ENCODE peak calls at places on chromosomes 11 and 22, in eight cellular contexts. One of them, this sample, is unnamed.

GRCh38 chr22:28141614-28142013 is 222.6 kb upstream of the PITPNB start:
- DNase-seq in kidney epithelial cell: peak
- DNase-seq in AG10803: peak
- DNase-seq in neural progenitor cell: no peak
- DNase-seq in sigmoid colon: no peak
- DNase-seq in IMR-90: peak
- DNase-seq in cardiac fibroblast: peak
- DNase-seq in HL-60: no peak
- DNase-seq in this sample: no peak

GRCh38 chr22:44493206-44493605 is 4.8 kb downstream of the RTL6 start:
- DNase-seq in IMR-90: no peak
- DNase-seq in HL-60: no peak
- DNase-seq in kidney epithelial cell: no peak
- DNase-seq in sigmoid colon: no peak
- DNase-seq in AG10803: no peak
- DNase-seq in neural progenitor cell: no peak
- DNase-seq in cardiac fibroblast: no peak
- DNase-seq in this sample: no peak

GRCh38 chr22:31102441-31103081 is 4.8 kb downstream of the SELENOM start:
- DNase-seq in kidney epithelial cell: no peak
- DNase-seq in IMR-90: peak
- DNase-seq in AG10803: peak
- DNase-seq in HL-60: no peak
- DNase-seq in sigmoid colon: peak
- DNase-seq in neural progenitor cell: no peak
- DNase-seq in cardiac fibroblast: peak
- DNase-seq in this sample: no peak

GRCh38 chr11:47992959-47993820 is 12.8 kb downstream of the PTPRJ start:
- DNase-seq in sigmoid colon: no peak
- DNase-seq in cardiac fibroblast: peak
- DNase-seq in IMR-90: peak
- DNase-seq in kidney epithelial cell: peak
- DNase-seq in neural progenitor cell: no peak
- DNase-seq in AG10803: peak
- DNase-seq in HL-60: no peak
- DNase-seq in this sample: no peak

GRCh38 chr11:20259506-20259905 is 99.2 kb upstream of the DBX1 start:
- DNase-seq in cardiac fibroblast: no peak
- DNase-seq in AG10803: no peak
- DNase-seq in kidney epithelial cell: no peak
- DNase-seq in HL-60: no peak
- DNase-seq in IMR-90: no peak
- DNase-seq in sigmoid colon: no peak
- DNase-seq in neural progenitor cell: no peak
- DNase-seq in this sample: no peak

GRCh38 chr22:44441401-44442185 is 56.4 kb downstream of the RTL6 start:
- DNase-seq in cardiac fibroblast: no peak
- DNase-seq in HL-60: no peak
- DNase-seq in kidney epithelial cell: no peak
- DNase-seq in AG10803: no peak
- DNase-seq in IMR-90: no peak
- DNase-seq in neural progenitor cell: no peak
- DNase-seq in sigmoid colon: peak
- DNase-seq in this sample: no peak

GRCh38 chr11:77191823-77192495 is 63.9 kb downstream of the MYO7A start:
- DNase-seq in IMR-90: peak
- DNase-seq in kidney epithelial cell: peak
- DNase-seq in HL-60: no peak
- DNase-seq in AG10803: peak
- DNase-seq in sigmoid colon: no peak
- DNase-seq in neural progenitor cell: peak
- DNase-seq in cardiac fibroblast: peak
- DNase-seq in this sample: peak

GRCh38 chr11:19279455-19279854 is 38.7 kb upstream of the E2F8 start:
- DNase-seq in kidney epithelial cell: no peak
- DNase-seq in cardiac fibroblast: no peak
- DNase-seq in IMR-90: no peak
- DNase-seq in neural progenitor cell: no peak
- DNase-seq in AG10803: no peak
- DNase-seq in sigmoid colon: no peak
- DNase-seq in HL-60: no peak
- DNase-seq in this sample: no peak

GRCh38 chr22:40345271-40345670 is 1.0 kb upstream of the ADSL start:
- DNase-seq in kidney epithelial cell: no peak
- DNase-seq in sigmoid colon: no peak
- DNase-seq in AG10803: peak
- DNase-seq in HL-60: no peak
- DNase-seq in cardiac fibroblast: peak
- DNase-seq in neural progenitor cell: no peak
- DNase-seq in IMR-90: peak
- DNase-seq in this sample: no peak

GRCh38 chr11:119173453-119173852 is 4.9 kb downstream of the NLRX1 start:
- DNase-seq in sigmoid colon: no peak
- DNase-seq in kidney epithelial cell: no peak
- DNase-seq in AG10803: no peak
- DNase-seq in HL-60: no peak
- DNase-seq in IMR-90: no peak
- DNase-seq in cardiac fibroblast: no peak
- DNase-seq in neural progenitor cell: no peak
- DNase-seq in this sample: no peak

GRCh38 chr22:19923914-19924513 is 17.6 kb upstream of the COMT start:
- DNase-seq in AG10803: no peak
- DNase-seq in neural progenitor cell: no peak
- DNase-seq in kidney epithelial cell: no peak
- DNase-seq in sigmoid colon: no peak
- DNase-seq in HL-60: no peak
- DNase-seq in IMR-90: no peak
- DNase-seq in cardiac fibroblast: no peak
- DNase-seq in this sample: no peak

GRCh38 chr11:30595929-30596328 is 9.8 kb upstream of the MPPED2 start:
- DNase-seq in AG10803: no peak
- DNase-seq in neural progenitor cell: peak
- DNase-seq in IMR-90: no peak
- DNase-seq in cardiac fibroblast: no peak
- DNase-seq in kidney epithelial cell: no peak
- DNase-seq in sigmoid colon: no peak
- DNase-seq in HL-60: no peak
- DNase-seq in this sample: no peak

GRCh38 chr11:61152816-61153592 is 8.2 kb downstream of the VPS37C start:
- DNase-seq in cardiac fibroblast: peak
- DNase-seq in AG10803: peak
- DNase-seq in IMR-90: peak
- DNase-seq in kidney epithelial cell: peak
- DNase-seq in HL-60: no peak
- DNase-seq in sigmoid colon: peak
- DNase-seq in neural progenitor cell: no peak
- DNase-seq in this sample: no peak

GRCh38 chr11:100918551-100919500 is 210.8 kb downstream of the PGR start:
- DNase-seq in neural progenitor cell: peak
- DNase-seq in HL-60: no peak
- DNase-seq in IMR-90: peak
- DNase-seq in cardiac fibroblast: peak
- DNase-seq in AG10803: no peak
- DNase-seq in kidney epithelial cell: no peak
- DNase-seq in sigmoid colon: no peak
- DNase-seq in this sample: no peak

GRCh38 chr11:63680842-63681207 is 475 bp upstream of the RTN3 start:
- DNase-seq in sigmoid colon: no peak
- DNase-seq in neural progenitor cell: no peak
- DNase-seq in IMR-90: no peak
- DNase-seq in kidney epithelial cell: no peak
- DNase-seq in HL-60: no peak
- DNase-seq in AG10803: no peak
- DNase-seq in cardiac fibroblast: no peak
- DNase-seq in this sample: no peak

GRCh38 chr11:1305558-1306056 is 3.8 kb downstream of the TOLLIP start:
- DNase-seq in kidney epithelial cell: no peak
- DNase-seq in sigmoid colon: no peak
- DNase-seq in IMR-90: no peak
- DNase-seq in cardiac fibroblast: no peak
- DNase-seq in AG10803: no peak
- DNase-seq in HL-60: no peak
- DNase-seq in neural progenitor cell: no peak
- DNase-seq in this sample: no peak

GRCh38 chr11:44456544-44457270 is 108.8 kb upstream of the CD82 start:
- DNase-seq in AG10803: no peak
- DNase-seq in cardiac fibroblast: no peak
- DNase-seq in neural progenitor cell: peak
- DNase-seq in kidney epithelial cell: no peak
- DNase-seq in HL-60: no peak
- DNase-seq in IMR-90: no peak
- DNase-seq in sigmoid colon: no peak
- DNase-seq in this sample: no peak
- TF ChIP-seq CTCF in AG10803: peak
- TF ChIP-seq CTCF in cardiac fibroblast: no peak
- TF ChIP-seq CTCF in neural progenitor cell: peak
- TF ChIP-seq CTCF in kidney epithelial cell: peak
- TF ChIP-seq CTCF in HL-60: no peak
- TF ChIP-seq CTCF in IMR-90: peak
- TF ChIP-seq CTCF in sigmoid colon: no peak
- TF ChIP-seq CTCF in this sample: no peak

DNA sequence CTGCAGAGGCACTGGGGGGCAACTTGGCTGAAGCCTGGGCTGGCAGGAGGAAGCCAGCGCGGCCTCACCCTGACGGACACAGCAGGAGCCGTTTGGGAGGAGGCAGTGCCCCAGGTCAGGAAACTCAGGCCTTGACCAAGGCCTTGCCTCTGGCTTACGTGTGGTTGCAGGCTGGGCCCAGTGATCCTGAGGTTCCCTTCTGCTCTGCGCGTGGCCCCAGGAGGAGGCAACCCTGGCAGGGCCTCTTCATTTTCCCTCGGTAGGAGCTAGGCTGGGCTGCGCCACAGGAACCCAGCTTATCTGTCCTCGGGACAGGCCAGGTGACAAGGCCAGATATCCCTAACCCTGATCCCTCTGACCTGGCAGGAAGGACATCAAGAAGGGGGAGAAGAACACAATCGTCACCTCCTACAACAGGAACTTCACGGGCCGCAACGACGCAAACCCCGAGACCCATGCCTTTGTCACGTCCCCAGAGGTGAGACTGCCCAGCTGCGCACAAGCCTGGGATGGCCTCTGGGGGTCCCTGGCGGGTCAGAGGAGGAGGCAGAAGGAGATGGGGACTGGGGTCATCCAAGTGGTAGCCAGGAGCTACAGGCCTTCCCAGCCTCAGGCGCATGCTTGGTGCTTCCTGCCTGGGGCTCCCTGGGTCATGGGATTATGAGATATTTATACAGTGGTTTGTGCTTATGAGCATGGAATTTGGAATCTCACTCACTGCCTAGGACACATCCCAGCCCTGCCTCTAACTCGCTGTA is 20.6 kb downstream of the POLR3H start:
- DNase-seq in HL-60: no peak
- DNase-seq in kidney epithelial cell: no peak
- DNase-seq in cardiac fibroblast: peak
- DNase-seq in IMR-90: peak
- DNase-seq in sigmoid colon: no peak
- DNase-seq in neural progenitor cell: no peak
- DNase-seq in AG10803: peak
- DNase-seq in this sample: no peak
- TF ChIP-seq CTCF in HL-60: no peak
- TF ChIP-seq CTCF in kidney epithelial cell: no peak
- TF ChIP-seq CTCF in cardiac fibroblast: no peak
- TF ChIP-seq CTCF in IMR-90: no peak
- TF ChIP-seq CTCF in sigmoid colon: no peak
- TF ChIP-seq CTCF in neural progenitor cell: no peak
- TF ChIP-seq CTCF in AG10803: no peak
- TF ChIP-seq CTCF in this sample: no peak

GRCh38 chr22:23219787-23220484 is 39.6 kb downstream of the BCR start:
- DNase-seq in HL-60: peak
- DNase-seq in AG10803: peak
- DNase-seq in IMR-90: peak
- DNase-seq in cardiac fibroblast: peak
- DNase-seq in sigmoid colon: no peak
- DNase-seq in neural progenitor cell: no peak
- DNase-seq in kidney epithelial cell: peak
- DNase-seq in this sample: no peak

GRCh38 chr22:23218053-23218866 is 38.0 kb downstream of the BCR start:
- DNase-seq in sigmoid colon: no peak
- DNase-seq in HL-60: no peak
- DNase-seq in neural progenitor cell: no peak
- DNase-seq in cardiac fibroblast: no peak
- DNase-seq in kidney epithelial cell: no peak
- DNase-seq in AG10803: no peak
- DNase-seq in IMR-90: no peak
- DNase-seq in this sample: no peak

GRCh38 chr22:23217171-23218052 is 37.1 kb downstream of the BCR start:
- DNase-seq in HL-60: no peak
- DNase-seq in sigmoid colon: no peak
- DNase-seq in kidney epithelial cell: no peak
- DNase-seq in IMR-90: no peak
- DNase-seq in neural progenitor cell: no peak
- DNase-seq in AG10803: no peak
- DNase-seq in cardiac fibroblast: no peak
- DNase-seq in this sample: no peak

GRCh38 chr22:23219317-23219716 is 39.0 kb downstream of the BCR start:
- DNase-seq in cardiac fibroblast: no peak
- DNase-seq in neural progenitor cell: no peak
- DNase-seq in IMR-90: no peak
- DNase-seq in kidney epithelial cell: no peak
- DNase-seq in sigmoid colon: no peak
- DNase-seq in AG10803: no peak
- DNase-seq in HL-60: no peak
- DNase-seq in this sample: no peak

DNA sequence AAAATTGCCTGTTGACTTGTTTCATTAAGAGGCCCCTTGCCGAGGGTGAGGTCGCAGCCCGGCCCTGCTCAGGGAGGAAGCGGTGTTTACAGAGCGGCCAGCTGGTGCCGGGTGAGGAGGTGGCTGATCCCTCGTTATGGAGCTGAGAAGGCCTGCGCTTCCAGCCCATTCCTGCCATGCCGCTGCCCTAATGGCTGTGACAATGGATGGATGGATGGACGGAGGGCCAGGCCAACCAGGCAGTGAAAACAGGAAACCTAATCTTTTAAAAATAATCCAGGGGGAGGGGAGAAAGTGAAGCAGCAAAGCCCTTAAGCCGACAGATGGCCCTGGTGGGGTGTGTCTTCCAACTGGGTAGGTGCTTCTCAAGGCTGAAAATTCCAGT is 38.5 kb downstream of the BCR start:
- DNase-seq in neural progenitor cell: peak
- DNase-seq in sigmoid colon: no peak
- DNase-seq in HL-60: no peak
- DNase-seq in cardiac fibroblast: peak
- DNase-seq in AG10803: peak
- DNase-seq in IMR-90: peak
- DNase-seq in kidney epithelial cell: peak
- DNase-seq in this sample: peak
- TF ChIP-seq CTCF in neural progenitor cell: no peak
- TF ChIP-seq CTCF in sigmoid colon: no peak
- TF ChIP-seq CTCF in HL-60: no peak
- TF ChIP-seq CTCF in cardiac fibroblast: no peak
- TF ChIP-seq CTCF in AG10803: no peak
- TF ChIP-seq CTCF in IMR-90: no peak
- TF ChIP-seq CTCF in kidney epithelial cell: no peak
- TF ChIP-seq CTCF in this sample: no peak

DNA sequence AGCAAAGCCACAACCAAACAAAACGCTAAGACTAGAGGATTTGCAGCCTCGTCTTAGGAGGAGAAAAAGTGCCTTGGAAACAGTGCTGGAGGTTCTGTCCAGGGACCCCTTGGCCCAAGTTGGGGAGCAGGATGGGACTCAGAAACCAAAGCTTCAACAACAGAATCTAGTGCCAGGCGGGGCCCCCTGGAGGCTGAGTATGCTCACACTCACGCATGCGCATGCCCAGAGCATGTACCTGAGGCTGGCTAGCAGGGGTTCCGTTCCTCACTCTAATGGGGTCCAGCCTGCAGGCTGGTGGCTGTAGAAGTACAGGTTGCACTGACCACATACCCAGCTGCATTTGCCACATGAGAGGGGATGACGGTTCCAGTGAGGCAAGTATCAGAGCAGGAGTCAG is 568.6 kb upstream of the CADM1 start:
- DNase-seq in kidney epithelial cell: no peak
- DNase-seq in neural progenitor cell: peak
- DNase-seq in sigmoid colon: no peak
- DNase-seq in IMR-90: no peak
- DNase-seq in AG10803: no peak
- DNase-seq in HL-60: no peak
- DNase-seq in cardiac fibroblast: no peak
- DNase-seq in this sample: peak
- TF ChIP-seq CTCF in kidney epithelial cell: no peak
- TF ChIP-seq CTCF in neural progenitor cell: peak
- TF ChIP-seq CTCF in sigmoid colon: no peak
- TF ChIP-seq CTCF in IMR-90: no peak
- TF ChIP-seq CTCF in AG10803: no peak
- TF ChIP-seq CTCF in HL-60: no peak
- TF ChIP-seq CTCF in cardiac fibroblast: no peak
- TF ChIP-seq CTCF in this sample: peak